ENCODE peak calls at places on chromosome 5, in four cellular contexts. P is GM12878, Q is HepG2, F is K562. U is an unnamed sample.

GRCh38 chr5:180289433-180289832 is 2.5 kb downstream of the MAPK9 start:
- DNase-seq in P (no peak), F (no peak), Q (no peak), U (no peak)

GRCh38 chr5:113489299-113489698 is 1.0 kb upstream of the MCC start:
- DNase-seq in F (no peak), Q (peak), P (no peak), U (no peak)

GRCh38 chr5:116037236-116037822 is 5.1 kb downstream of the ARL14EPL start:
- DNase-seq in F (no peak), Q (no peak), P (no peak), U (no peak)

GRCh38 chr5:92518318-92518913 is 1062.6 kb downstream of the NR2F1-AS1 start:
- DNase-seq in P (peak), F (peak), Q (peak), U (no peak)

GRCh38 chr5:93277001-93277400 is 304.0 kb downstream of the NR2F1-AS1 start:
- DNase-seq in F (no peak), P (no peak), Q (no peak), U (no peak)

GRCh38 chr5:7842531-7842930 is 8.4 kb downstream of the CFAP90 start:
- DNase-seq in F (no peak), Q (no peak), P (no peak), U (no peak)

GRCh38 chr5:136065588-136065987 is 36.8 kb downstream of the TGFBI start:
- DNase-seq in P (no peak), F (no peak), Q (no peak), U (no peak)

GRCh38 chr5:82422751-82423181 is 144.6 kb upstream of the RPS23 start:
- DNase-seq in F (peak), Q (no peak), P (no peak), U (no peak)

GRCh38 chr5:139639619-139640431 is 8.3 kb upstream of the CXXC5 start:
- DNase-seq in F (no peak), Q (no peak), P (no peak), U (no peak)

DNA sequence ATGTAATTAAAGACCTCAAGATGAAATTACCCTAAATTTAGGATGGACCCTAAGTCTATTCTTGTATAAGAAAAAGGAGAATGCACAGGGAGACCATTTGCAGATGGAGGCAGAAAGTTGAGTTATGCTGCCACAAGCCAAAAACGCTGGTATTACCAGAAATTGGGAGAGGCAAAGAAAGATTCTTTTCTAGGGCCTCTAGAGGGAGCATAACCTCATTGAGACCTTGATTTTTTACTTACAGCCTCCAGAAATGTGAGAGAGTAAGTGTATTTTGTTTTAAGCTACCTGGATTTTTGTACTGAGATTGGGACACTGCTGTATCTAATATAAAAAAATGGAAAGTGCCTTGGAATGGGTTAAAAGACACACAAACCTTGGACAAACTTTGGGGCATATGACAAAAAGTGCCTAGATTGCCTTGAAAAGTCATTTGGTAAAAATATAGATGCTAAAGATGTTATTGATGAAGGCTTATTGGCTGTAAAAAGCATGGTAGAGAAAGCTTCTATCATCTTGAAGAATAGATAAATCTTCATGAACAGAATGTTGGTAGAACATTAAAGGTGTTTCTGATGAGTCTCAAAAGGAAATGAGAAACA is 174.7 kb upstream of the PRDM9 start:
- DNase-seq in Q (peak), P (no peak), F (no peak), U (no peak)
- TF ChIP-seq CREM in Q (no peak), P (no peak), F (no peak), U (no peak)

DNA sequence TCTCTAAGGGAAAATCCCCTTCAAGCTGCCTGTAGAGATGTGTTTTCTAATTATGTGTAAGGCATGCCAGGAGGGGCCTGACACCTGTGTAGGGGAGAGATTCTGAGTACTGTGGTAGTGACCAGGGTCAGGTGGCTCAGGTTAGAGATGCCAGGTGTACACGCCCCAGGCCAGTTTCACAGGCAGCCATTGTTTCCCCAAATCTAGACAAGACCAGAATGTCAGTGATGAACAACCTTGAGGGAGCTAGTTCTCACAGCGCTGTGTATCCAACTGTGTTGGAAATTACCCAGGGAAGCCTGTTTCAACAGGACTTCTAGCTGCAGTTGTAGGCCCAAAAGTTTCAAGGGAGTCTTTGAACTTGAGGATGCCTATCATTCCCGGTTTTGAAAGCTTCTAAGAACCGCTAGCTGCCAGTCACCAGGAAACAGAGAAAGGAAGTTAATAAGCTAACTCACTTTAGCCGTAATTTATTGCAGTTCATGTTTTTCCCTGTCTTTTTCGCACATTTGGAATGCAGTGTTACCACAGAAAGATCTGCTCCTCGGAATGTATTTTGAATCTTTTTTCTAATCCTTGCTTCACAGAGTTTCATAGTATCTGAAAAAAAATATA is 572.4 kb upstream of the RGMB start:
- DNase-seq in P (no peak), Q (no peak), F (no peak), U (peak)
- TF ChIP-seq ATF2 in P (no peak), Q (no peak), F (no peak), U (no peak)

DNA sequence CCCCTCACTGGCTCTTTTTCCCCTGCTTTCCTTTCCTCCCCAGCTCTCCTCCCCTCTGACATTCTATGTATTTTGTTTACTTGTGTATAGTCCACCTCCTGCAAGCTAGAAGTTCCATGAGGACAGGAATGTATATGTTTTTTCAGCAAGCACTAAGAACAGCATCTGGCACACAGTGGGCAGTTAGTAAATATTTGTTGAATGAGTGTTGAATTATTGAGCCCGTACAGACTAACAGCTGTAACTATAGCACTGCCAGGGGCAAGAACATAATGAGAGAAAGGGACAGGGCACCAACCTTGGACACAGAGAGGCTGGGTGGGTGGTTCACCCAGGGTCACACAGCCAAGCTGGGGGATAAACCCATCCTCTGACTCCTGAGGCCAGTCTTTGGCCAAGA is 76.3 kb downstream of the ESM1 start:
- DNase-seq in F (no peak), Q (no peak), P (no peak), U (no peak)
- TF ChIP-seq CREM in F (no peak), Q (no peak), P (no peak), U (no peak)

GRCh38 chr5:34563951-34564705 is 92.0 kb upstream of the RAI14 start:
- DNase-seq in F (peak), P (no peak), Q (no peak), U (no peak)
- TF ChIP-seq ATF2 in F (no peak), P (no peak), Q (no peak), U (no peak)

DNA sequence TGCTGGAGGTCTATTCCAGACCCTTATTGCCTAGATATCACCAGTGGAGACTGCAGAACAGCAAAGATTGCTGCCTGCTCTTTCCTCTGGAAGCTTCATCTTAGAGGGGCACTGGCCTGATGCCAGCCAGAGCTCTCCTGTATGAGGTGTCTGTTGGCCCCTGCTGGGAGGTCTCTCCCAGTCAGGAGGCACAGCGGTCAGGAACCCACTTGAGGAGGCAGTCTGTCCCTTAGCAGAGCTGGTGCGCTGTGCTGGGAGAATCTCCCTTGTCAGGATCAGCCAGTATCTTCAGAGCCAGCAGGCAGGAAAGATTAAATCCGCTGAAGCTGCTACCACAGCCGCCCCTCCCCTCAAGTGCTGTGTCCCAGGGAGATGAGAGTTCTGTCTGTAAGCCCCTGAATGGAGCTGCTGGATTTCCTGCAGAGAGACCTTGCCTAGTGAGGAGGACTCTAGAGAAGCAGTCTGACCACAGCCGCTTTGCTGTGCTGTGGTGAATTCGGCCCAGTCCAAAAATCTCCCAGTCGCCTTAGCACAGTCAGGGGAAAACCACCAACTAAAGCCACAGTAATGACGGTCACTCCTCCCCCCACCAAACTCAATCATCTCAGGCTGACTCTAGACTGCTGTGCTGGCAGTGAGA is 124.1 kb downstream of the JAKMIP2 start:
- DNase-seq in P (no peak), F (no peak), Q (no peak), U (no peak)
- TF ChIP-seq CREM in P (no peak), F (no peak), Q (no peak), U (no peak)

GRCh38 chr5:6712136-6712581 is 1.1 kb upstream of the TENT4A start:
- DNase-seq in F (peak), Q (peak), P (no peak), U (peak)

GRCh38 chr5:6710078-6710477 is 3.2 kb upstream of the TENT4A start:
- DNase-seq in Q (no peak), F (no peak), P (no peak), U (no peak)

GRCh38 chr5:6708814-6709213 is 4.4 kb upstream of the TENT4A start:
- DNase-seq in P (no peak), F (peak), Q (no peak), U (no peak)

GRCh38 chr5:6711409-6712135 is 1.7 kb upstream of the TENT4A start:
- DNase-seq in Q (no peak), P (no peak), F (no peak), U (no peak)

DNA sequence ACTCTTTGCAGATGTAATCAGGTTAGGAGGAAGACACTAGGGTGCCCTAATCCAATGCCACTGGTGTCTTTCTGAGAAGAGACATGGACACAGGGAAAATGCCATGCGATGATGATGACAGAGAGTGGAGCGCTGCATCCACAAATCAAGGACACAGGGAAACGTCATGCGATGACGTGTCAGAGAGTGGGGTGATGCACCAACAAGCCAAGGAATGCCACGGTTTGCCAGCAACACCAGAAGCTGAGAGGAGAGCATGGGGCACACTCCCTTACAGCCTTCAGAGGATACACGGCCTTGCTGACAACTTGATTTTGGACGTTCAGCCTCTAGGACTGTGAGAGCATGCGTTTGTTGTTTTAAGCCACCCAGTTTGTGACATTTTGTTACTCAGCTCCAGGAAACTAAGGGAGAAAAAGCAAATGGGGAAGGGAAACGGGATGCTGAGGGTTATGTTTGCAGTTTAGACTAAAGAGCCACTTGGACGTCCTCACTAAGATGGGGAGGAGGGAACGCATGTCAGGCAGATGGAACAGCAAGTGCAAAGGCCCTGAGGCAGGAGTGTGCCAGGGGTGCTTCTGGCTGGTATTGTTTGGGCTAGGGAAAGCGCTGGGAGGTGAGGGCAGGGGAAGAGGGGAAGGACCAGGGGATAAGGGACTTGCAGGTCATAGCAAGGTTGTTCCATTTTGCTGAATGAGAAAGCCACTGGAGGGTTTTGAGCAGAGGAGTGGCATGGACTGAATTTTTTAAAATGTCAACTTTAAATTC is 2.5 kb upstream of the TENT4A start:
- DNase-seq in P (no peak), F (no peak), Q (no peak), U (no peak)
- TF ChIP-seq ATF2 in P (no peak), F (no peak), Q (no peak), U (no peak)

GRCh38 chr5:171128136-171128535 is 180.9 kb upstream of the TLX3 start:
- DNase-seq in Q (no peak), P (no peak), F (no peak), U (no peak)

GRCh38 chr5:171127314-171127713 is 181.7 kb upstream of the TLX3 start:
- DNase-seq in F (no peak), P (no peak), Q (no peak), U (no peak)

GRCh38 chr5:171129308-171129707 is 179.7 kb upstream of the TLX3 start:
- DNase-seq in Q (no peak), P (no peak), F (no peak), U (no peak)

DNA sequence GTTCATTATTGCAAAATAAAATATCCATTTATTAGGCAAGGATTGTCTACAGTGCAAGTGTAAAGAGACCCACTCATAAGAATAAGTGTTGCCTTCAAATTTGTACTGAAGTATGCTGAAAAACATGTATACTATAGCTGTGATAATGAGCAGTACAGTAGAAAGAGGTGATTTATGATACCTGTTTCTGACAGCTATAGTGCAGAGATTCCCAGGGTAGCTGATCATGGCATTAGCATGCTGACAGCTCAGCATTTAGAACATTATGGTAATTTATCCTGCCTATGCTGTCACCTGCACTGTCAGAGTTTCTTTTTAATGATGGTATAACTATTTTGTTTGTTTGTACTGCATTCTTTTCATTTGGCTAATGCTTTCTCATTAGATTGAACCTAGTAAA is 177.5 kb upstream of the TLX3 start:
- DNase-seq in P (no peak), Q (no peak), F (no peak), U (no peak)
- TF ChIP-seq CREM in P (no peak), Q (no peak), F (no peak), U (no peak)

GRCh38 chr5:149132474-149132873 is 8.8 kb upstream of the ABLIM3 start:
- DNase-seq in P (no peak), F (no peak), Q (no peak), U (no peak)

GRCh38 chr5:149130932-149131273 is 10.4 kb upstream of the ABLIM3 start:
- DNase-seq in Q (no peak), F (no peak), P (no peak), U (no peak)

GRCh38 chr5:149134778-149135169 is 6.5 kb upstream of the ABLIM3 start:
- DNase-seq in Q (no peak), F (no peak), P (no peak), U (no peak)

GRCh38 chr5:149135536-149136201 is 5.6 kb upstream of the ABLIM3 start:
- DNase-seq in F (no peak), P (no peak), Q (no peak), U (no peak)

DNA sequence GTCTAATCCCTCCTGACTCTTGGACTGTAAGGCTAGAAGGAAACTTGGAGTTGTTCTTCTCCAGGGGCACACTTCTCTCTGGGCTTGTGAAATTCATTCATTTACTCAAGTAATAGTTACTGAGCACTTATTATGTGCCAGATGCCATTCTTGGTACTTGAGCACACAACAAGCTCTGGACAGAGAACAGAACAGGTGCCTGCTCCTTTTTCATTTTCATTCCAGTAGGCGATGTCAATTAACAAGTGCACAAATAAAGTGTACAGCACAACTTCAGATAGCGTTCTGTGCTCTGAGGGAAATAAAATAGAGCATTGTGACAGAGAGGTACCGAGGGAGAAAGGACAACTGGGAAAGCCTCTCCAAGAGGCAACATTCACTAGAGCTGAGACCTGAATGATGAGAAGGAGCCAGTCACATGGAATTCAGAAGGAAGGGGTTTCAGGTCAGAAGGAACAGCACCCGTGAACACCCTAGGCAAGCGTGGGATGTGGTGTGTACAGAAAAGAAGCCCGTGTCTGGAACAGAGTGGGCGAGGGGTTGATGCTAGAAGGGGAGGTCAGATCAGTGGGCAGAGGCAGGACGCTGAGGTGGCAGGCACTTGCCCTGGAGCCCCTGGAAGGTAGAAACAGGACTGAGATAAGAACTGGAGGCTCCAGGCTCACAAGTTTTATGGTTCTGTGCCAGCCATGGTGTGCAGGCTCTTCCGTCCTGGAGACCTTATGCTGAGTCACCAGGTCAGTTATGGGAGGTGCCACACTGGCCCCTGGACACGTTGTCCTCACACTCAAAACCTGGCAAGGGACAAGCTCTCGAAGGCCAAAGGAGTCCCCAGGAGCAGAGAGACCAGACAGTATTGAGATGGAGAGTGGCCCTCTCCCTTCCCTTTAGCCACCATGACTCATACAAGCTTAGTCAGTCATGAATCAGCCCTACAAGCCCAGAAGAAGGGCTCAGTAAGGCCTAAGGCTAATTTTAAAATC is 7.2 kb upstream of the ABLIM3 start:
- DNase-seq in P (no peak), Q (no peak), F (peak), U (no peak)
- TF ChIP-seq ATF2 in P (no peak), Q (no peak), F (no peak), U (no peak)

DNA sequence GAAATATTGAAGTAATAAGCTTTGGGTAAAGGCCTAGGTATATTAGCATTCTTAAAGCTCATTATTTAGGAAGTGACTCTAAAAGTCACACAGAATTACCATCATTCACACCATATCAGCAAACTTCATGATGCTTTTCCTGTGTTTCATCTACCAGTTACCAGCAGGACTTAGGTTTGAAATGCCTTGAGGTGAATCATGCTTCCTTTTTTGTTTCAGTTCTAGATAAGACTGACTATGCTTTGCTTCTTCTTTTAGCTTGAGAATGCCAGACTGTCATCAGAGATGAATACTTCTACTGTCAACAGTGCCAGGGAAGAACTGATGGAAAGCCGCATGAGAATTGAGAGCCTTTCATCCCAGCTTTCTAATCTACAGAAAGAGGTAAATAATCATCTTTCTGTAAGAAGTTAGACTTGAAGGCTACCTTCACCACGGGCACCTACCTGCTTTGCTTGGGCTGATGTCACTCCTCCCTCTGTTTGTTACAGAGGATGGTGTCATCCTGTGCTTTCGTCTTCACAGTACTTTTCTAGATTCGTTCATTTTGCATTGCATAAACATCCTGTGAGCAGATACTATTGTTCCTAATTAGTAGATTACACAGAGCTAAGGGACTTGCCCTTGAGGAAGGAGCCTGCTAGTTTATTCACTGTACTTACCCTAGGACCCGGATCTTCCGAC is 34.7 kb downstream of the LMNB1 start:
- DNase-seq in P (no peak), Q (no peak), F (no peak), U (no peak)
- TF ChIP-seq CREM in P (no peak), Q (no peak), F (no peak), U (no peak)

U was measured in WTC11.